ENCODE peak calls at places on chromosomes 11 and 22, in ten cellular contexts. One of them, this sample, is unnamed.

GRCh38 chr22:46750861-46751260 is 11.6 kb upstream of the TBC1D22A start:
- DNase-seq in astrocyte of the spinal cord: no peak
- DNase-seq in NCI-H1417 treated with DMSO at 0.1 percent for 48 hours: no peak
- DNase-seq in AML-193: no peak
- DNase-seq in activated naive CD8-positive, alpha-beta T cell treated with anti-CD3 and anti-CD28 coated beads, Interleukin-2, amount 10 ng/mL, durations not matched to agents 7 days and 5 days: no peak
- DNase-seq in Right ventricle myocardium inferior: peak
- DNase-seq in cardiac fibroblast: no peak
- DNase-seq in activated CD4-positive, alpha-beta T cell treated with anti-CD3 and anti-CD28 coated beads for 24 hours: no peak
- DNase-seq in HL-60: no peak
- DNase-seq in AG04450: no peak
- DNase-seq in this sample: no peak

GRCh38 chr22:40409613-40410113 is 39.3 kb downstream of the SGSM3 start:
- DNase-seq in astrocyte of the spinal cord: no peak
- DNase-seq in NCI-H1417 treated with DMSO at 0.1 percent for 48 hours: no peak
- DNase-seq in AML-193: no peak
- DNase-seq in activated naive CD8-positive, alpha-beta T cell treated with anti-CD3 and anti-CD28 coated beads, Interleukin-2, amount 10 ng/mL, durations not matched to agents 7 days and 5 days: no peak
- DNase-seq in Right ventricle myocardium inferior: no peak
- DNase-seq in cardiac fibroblast: no peak
- DNase-seq in activated CD4-positive, alpha-beta T cell treated with anti-CD3 and anti-CD28 coated beads for 24 hours: no peak
- DNase-seq in HL-60: no peak
- DNase-seq in AG04450: no peak
- DNase-seq in this sample: no peak

GRCh38 chr11:36243641-36244040 is 45.6 kb downstream of the COMMD9 start:
- DNase-seq in astrocyte of the spinal cord: no peak
- DNase-seq in NCI-H1417 treated with DMSO at 0.1 percent for 48 hours: no peak
- DNase-seq in AML-193: no peak
- DNase-seq in activated naive CD8-positive, alpha-beta T cell treated with anti-CD3 and anti-CD28 coated beads, Interleukin-2, amount 10 ng/mL, durations not matched to agents 7 days and 5 days: no peak
- DNase-seq in Right ventricle myocardium inferior: no peak
- DNase-seq in cardiac fibroblast: no peak
- DNase-seq in activated CD4-positive, alpha-beta T cell treated with anti-CD3 and anti-CD28 coated beads for 24 hours: no peak
- DNase-seq in HL-60: no peak
- DNase-seq in AG04450: no peak
- DNase-seq in this sample: no peak

GRCh38 chr11:67632982-67633755 is 3.4 kb upstream of the NUDT8 start:
- DNase-seq in astrocyte of the spinal cord: no peak
- DNase-seq in NCI-H1417 treated with DMSO at 0.1 percent for 48 hours: no peak
- DNase-seq in AML-193: no peak
- DNase-seq in activated naive CD8-positive, alpha-beta T cell treated with anti-CD3 and anti-CD28 coated beads, Interleukin-2, amount 10 ng/mL, durations not matched to agents 7 days and 5 days: no peak
- DNase-seq in Right ventricle myocardium inferior: no peak
- DNase-seq in cardiac fibroblast: no peak
- DNase-seq in activated CD4-positive, alpha-beta T cell treated with anti-CD3 and anti-CD28 coated beads for 24 hours: no peak
- DNase-seq in HL-60: no peak
- DNase-seq in AG04450: no peak
- DNase-seq in this sample: peak

GRCh38 chr11:83051760-83052671 is 19.7 kb downstream of the RAB30 start:
- DNase-seq in astrocyte of the spinal cord: peak
- DNase-seq in NCI-H1417 treated with DMSO at 0.1 percent for 48 hours: no peak
- DNase-seq in AML-193: no peak
- DNase-seq in activated naive CD8-positive, alpha-beta T cell treated with anti-CD3 and anti-CD28 coated beads, Interleukin-2, amount 10 ng/mL, durations not matched to agents 7 days and 5 days: no peak
- DNase-seq in Right ventricle myocardium inferior: no peak
- DNase-seq in cardiac fibroblast: peak
- DNase-seq in activated CD4-positive, alpha-beta T cell treated with anti-CD3 and anti-CD28 coated beads for 24 hours: no peak
- DNase-seq in HL-60: no peak
- DNase-seq in AG04450: peak
- DNase-seq in this sample: no peak

GRCh38 chr22:38214248-38215056 is 12.7 kb downstream of the MAFF start:
- DNase-seq in astrocyte of the spinal cord: peak
- DNase-seq in NCI-H1417 treated with DMSO at 0.1 percent for 48 hours: no peak
- DNase-seq in AML-193: no peak
- DNase-seq in activated naive CD8-positive, alpha-beta T cell treated with anti-CD3 and anti-CD28 coated beads, Interleukin-2, amount 10 ng/mL, durations not matched to agents 7 days and 5 days: peak
- DNase-seq in Right ventricle myocardium inferior: peak
- DNase-seq in cardiac fibroblast: peak
- DNase-seq in activated CD4-positive, alpha-beta T cell treated with anti-CD3 and anti-CD28 coated beads for 24 hours: peak
- DNase-seq in HL-60: peak
- DNase-seq in AG04450: no peak
- DNase-seq in this sample: peak

GRCh38 chr11:62601114-62601363 is 626 bp downstream of the MTA2 start:
- DNase-seq in astrocyte of the spinal cord: no peak
- DNase-seq in NCI-H1417 treated with DMSO at 0.1 percent for 48 hours: no peak
- DNase-seq in AML-193: no peak
- DNase-seq in activated naive CD8-positive, alpha-beta T cell treated with anti-CD3 and anti-CD28 coated beads, Interleukin-2, amount 10 ng/mL, durations not matched to agents 7 days and 5 days: no peak
- DNase-seq in Right ventricle myocardium inferior: peak
- DNase-seq in cardiac fibroblast: no peak
- DNase-seq in activated CD4-positive, alpha-beta T cell treated with anti-CD3 and anti-CD28 coated beads for 24 hours: peak
- DNase-seq in HL-60: peak
- DNase-seq in AG04450: no peak
- DNase-seq in this sample: no peak

GRCh38 chr22:42427211-42427610 is 5.0 kb downstream of the NFAM1 start:
- DNase-seq in astrocyte of the spinal cord: no peak
- DNase-seq in NCI-H1417 treated with DMSO at 0.1 percent for 48 hours: no peak
- DNase-seq in AML-193: no peak
- DNase-seq in activated naive CD8-positive, alpha-beta T cell treated with anti-CD3 and anti-CD28 coated beads, Interleukin-2, amount 10 ng/mL, durations not matched to agents 7 days and 5 days: no peak
- DNase-seq in Right ventricle myocardium inferior: no peak
- DNase-seq in cardiac fibroblast: no peak
- DNase-seq in activated CD4-positive, alpha-beta T cell treated with anti-CD3 and anti-CD28 coated beads for 24 hours: no peak
- DNase-seq in HL-60: no peak
- DNase-seq in AG04450: no peak
- DNase-seq in this sample: peak

GRCh38 chr22:30565341-30565740 is 9.1 kb downstream of the GAL3ST1 start:
- DNase-seq in astrocyte of the spinal cord: no peak
- DNase-seq in NCI-H1417 treated with DMSO at 0.1 percent for 48 hours: no peak
- DNase-seq in AML-193: no peak
- DNase-seq in activated naive CD8-positive, alpha-beta T cell treated with anti-CD3 and anti-CD28 coated beads, Interleukin-2, amount 10 ng/mL, durations not matched to agents 7 days and 5 days: no peak
- DNase-seq in Right ventricle myocardium inferior: no peak
- DNase-seq in cardiac fibroblast: peak
- DNase-seq in activated CD4-positive, alpha-beta T cell treated with anti-CD3 and anti-CD28 coated beads for 24 hours: no peak
- DNase-seq in HL-60: no peak
- DNase-seq in AG04450: no peak
- DNase-seq in this sample: no peak

GRCh38 chr11:13110929-13111812 is 102.1 kb downstream of the RASSF10 start:
- DNase-seq in astrocyte of the spinal cord: peak
- DNase-seq in NCI-H1417 treated with DMSO at 0.1 percent for 48 hours: no peak
- DNase-seq in AML-193: no peak
- DNase-seq in activated naive CD8-positive, alpha-beta T cell treated with anti-CD3 and anti-CD28 coated beads, Interleukin-2, amount 10 ng/mL, durations not matched to agents 7 days and 5 days: no peak
- DNase-seq in Right ventricle myocardium inferior: no peak
- DNase-seq in cardiac fibroblast: peak
- DNase-seq in activated CD4-positive, alpha-beta T cell treated with anti-CD3 and anti-CD28 coated beads for 24 hours: no peak
- DNase-seq in HL-60: no peak
- DNase-seq in AG04450: no peak
- DNase-seq in this sample: no peak

GRCh38 chr11:48006301-48006992 is 26.1 kb downstream of the PTPRJ start:
- DNase-seq in astrocyte of the spinal cord: peak
- DNase-seq in NCI-H1417 treated with DMSO at 0.1 percent for 48 hours: no peak
- DNase-seq in AML-193: no peak
- DNase-seq in activated naive CD8-positive, alpha-beta T cell treated with anti-CD3 and anti-CD28 coated beads, Interleukin-2, amount 10 ng/mL, durations not matched to agents 7 days and 5 days: no peak
- DNase-seq in Right ventricle myocardium inferior: no peak
- DNase-seq in cardiac fibroblast: peak
- DNase-seq in activated CD4-positive, alpha-beta T cell treated with anti-CD3 and anti-CD28 coated beads for 24 hours: no peak
- DNase-seq in HL-60: no peak
- DNase-seq in AG04450: no peak
- DNase-seq in this sample: no peak

GRCh38 chr11:3159296-3160190 is 5.6 kb downstream of the OSBPL5 start:
- DNase-seq in astrocyte of the spinal cord: no peak
- DNase-seq in NCI-H1417 treated with DMSO at 0.1 percent for 48 hours: no peak
- DNase-seq in AML-193: no peak
- DNase-seq in activated naive CD8-positive, alpha-beta T cell treated with anti-CD3 and anti-CD28 coated beads, Interleukin-2, amount 10 ng/mL, durations not matched to agents 7 days and 5 days: peak
- DNase-seq in Right ventricle myocardium inferior: peak
- DNase-seq in cardiac fibroblast: no peak
- DNase-seq in activated CD4-positive, alpha-beta T cell treated with anti-CD3 and anti-CD28 coated beads for 24 hours: no peak
- DNase-seq in HL-60: no peak
- DNase-seq in AG04450: no peak
- DNase-seq in this sample: peak

GRCh38 chr11:14183973-14184372 is 175.0 kb downstream of the RRAS2 start:
- DNase-seq in astrocyte of the spinal cord: no peak
- DNase-seq in NCI-H1417 treated with DMSO at 0.1 percent for 48 hours: no peak
- DNase-seq in AML-193: no peak
- DNase-seq in activated naive CD8-positive, alpha-beta T cell treated with anti-CD3 and anti-CD28 coated beads, Interleukin-2, amount 10 ng/mL, durations not matched to agents 7 days and 5 days: no peak
- DNase-seq in Right ventricle myocardium inferior: no peak
- DNase-seq in cardiac fibroblast: no peak
- DNase-seq in activated CD4-positive, alpha-beta T cell treated with anti-CD3 and anti-CD28 coated beads for 24 hours: no peak
- DNase-seq in HL-60: no peak
- DNase-seq in AG04450: no peak
- DNase-seq in this sample: no peak

GRCh38 chr22:30290679-30291333 is 1.5 kb upstream of the CASTOR1 start:
- DNase-seq in astrocyte of the spinal cord: peak
- DNase-seq in NCI-H1417 treated with DMSO at 0.1 percent for 48 hours: no peak
- DNase-seq in AML-193: no peak
- DNase-seq in activated naive CD8-positive, alpha-beta T cell treated with anti-CD3 and anti-CD28 coated beads, Interleukin-2, amount 10 ng/mL, durations not matched to agents 7 days and 5 days: peak
- DNase-seq in Right ventricle myocardium inferior: peak
- DNase-seq in cardiac fibroblast: peak
- DNase-seq in activated CD4-positive, alpha-beta T cell treated with anti-CD3 and anti-CD28 coated beads for 24 hours: no peak
- DNase-seq in HL-60: no peak
- DNase-seq in AG04450: no peak
- DNase-seq in this sample: peak

GRCh38 chr22:29520851-29521250 is 32.7 kb downstream of the THOC5 start:
- DNase-seq in astrocyte of the spinal cord: peak
- DNase-seq in NCI-H1417 treated with DMSO at 0.1 percent for 48 hours: no peak
- DNase-seq in AML-193: no peak
- DNase-seq in activated naive CD8-positive, alpha-beta T cell treated with anti-CD3 and anti-CD28 coated beads, Interleukin-2, amount 10 ng/mL, durations not matched to agents 7 days and 5 days: no peak
- DNase-seq in Right ventricle myocardium inferior: no peak
- DNase-seq in cardiac fibroblast: peak
- DNase-seq in activated CD4-positive, alpha-beta T cell treated with anti-CD3 and anti-CD28 coated beads for 24 hours: no peak
- DNase-seq in HL-60: no peak
- DNase-seq in AG04450: peak
- DNase-seq in this sample: no peak

GRCh38 chr11:112249871-112250590 is 10.6 kb downstream of the PLET1 start:
- DNase-seq in astrocyte of the spinal cord: no peak
- DNase-seq in NCI-H1417 treated with DMSO at 0.1 percent for 48 hours: no peak
- DNase-seq in AML-193: no peak
- DNase-seq in activated naive CD8-positive, alpha-beta T cell treated with anti-CD3 and anti-CD28 coated beads, Interleukin-2, amount 10 ng/mL, durations not matched to agents 7 days and 5 days: no peak
- DNase-seq in Right ventricle myocardium inferior: no peak
- DNase-seq in cardiac fibroblast: no peak
- DNase-seq in activated CD4-positive, alpha-beta T cell treated with anti-CD3 and anti-CD28 coated beads for 24 hours: no peak
- DNase-seq in HL-60: no peak
- DNase-seq in AG04450: no peak
- DNase-seq in this sample: no peak

GRCh38 chr11:111334495-111335123 is 36.3 kb downstream of the POU2AF3 start:
- DNase-seq in astrocyte of the spinal cord: no peak
- DNase-seq in NCI-H1417 treated with DMSO at 0.1 percent for 48 hours: peak
- DNase-seq in AML-193: no peak
- DNase-seq in activated naive CD8-positive, alpha-beta T cell treated with anti-CD3 and anti-CD28 coated beads, Interleukin-2, amount 10 ng/mL, durations not matched to agents 7 days and 5 days: no peak
- DNase-seq in Right ventricle myocardium inferior: no peak
- DNase-seq in cardiac fibroblast: no peak
- DNase-seq in activated CD4-positive, alpha-beta T cell treated with anti-CD3 and anti-CD28 coated beads for 24 hours: no peak
- DNase-seq in HL-60: no peak
- DNase-seq in AG04450: no peak
- DNase-seq in this sample: no peak

GRCh38 chr11:1231396-1232327 is 8.8 kb downstream of the MUC5B start:
- DNase-seq in astrocyte of the spinal cord: no peak
- DNase-seq in NCI-H1417 treated with DMSO at 0.1 percent for 48 hours: no peak
- DNase-seq in AML-193: no peak
- DNase-seq in activated naive CD8-positive, alpha-beta T cell treated with anti-CD3 and anti-CD28 coated beads, Interleukin-2, amount 10 ng/mL, durations not matched to agents 7 days and 5 days: no peak
- DNase-seq in Right ventricle myocardium inferior: peak
- DNase-seq in cardiac fibroblast: no peak
- DNase-seq in activated CD4-positive, alpha-beta T cell treated with anti-CD3 and anti-CD28 coated beads for 24 hours: no peak
- DNase-seq in HL-60: no peak
- DNase-seq in AG04450: no peak
- DNase-seq in this sample: no peak

GRCh38 chr11:65316979-65317786 is 2.5 kb downstream of the CDC42EP2 start:
- DNase-seq in astrocyte of the spinal cord: peak
- DNase-seq in NCI-H1417 treated with DMSO at 0.1 percent for 48 hours: no peak
- DNase-seq in AML-193: no peak
- DNase-seq in activated naive CD8-positive, alpha-beta T cell treated with anti-CD3 and anti-CD28 coated beads, Interleukin-2, amount 10 ng/mL, durations not matched to agents 7 days and 5 days: no peak
- DNase-seq in Right ventricle myocardium inferior: peak
- DNase-seq in cardiac fibroblast: peak
- DNase-seq in activated CD4-positive, alpha-beta T cell treated with anti-CD3 and anti-CD28 coated beads for 24 hours: no peak
- DNase-seq in HL-60: no peak
- DNase-seq in AG04450: no peak
- DNase-seq in this sample: peak

GRCh38 chr11:132858203-132858602 is 674.1 kb downstream of the OPCML start:
- DNase-seq in astrocyte of the spinal cord: peak
- DNase-seq in NCI-H1417 treated with DMSO at 0.1 percent for 48 hours: no peak
- DNase-seq in AML-193: peak
- DNase-seq in activated naive CD8-positive, alpha-beta T cell treated with anti-CD3 and anti-CD28 coated beads, Interleukin-2, amount 10 ng/mL, durations not matched to agents 7 days and 5 days: no peak
- DNase-seq in Right ventricle myocardium inferior: no peak
- DNase-seq in cardiac fibroblast: peak
- DNase-seq in activated CD4-positive, alpha-beta T cell treated with anti-CD3 and anti-CD28 coated beads for 24 hours: no peak
- DNase-seq in HL-60: peak
- DNase-seq in AG04450: peak
- DNase-seq in this sample: no peak

GRCh38 chr11:118263109-118263508 is 988 bp downstream of the MPZL2 start:
- DNase-seq in astrocyte of the spinal cord: no peak
- DNase-seq in NCI-H1417 treated with DMSO at 0.1 percent for 48 hours: no peak
- DNase-seq in AML-193: no peak
- DNase-seq in activated naive CD8-positive, alpha-beta T cell treated with anti-CD3 and anti-CD28 coated beads, Interleukin-2, amount 10 ng/mL, durations not matched to agents 7 days and 5 days: no peak
- DNase-seq in Right ventricle myocardium inferior: no peak
- DNase-seq in cardiac fibroblast: no peak
- DNase-seq in activated CD4-positive, alpha-beta T cell treated with anti-CD3 and anti-CD28 coated beads for 24 hours: no peak
- DNase-seq in HL-60: no peak
- DNase-seq in AG04450: no peak
- DNase-seq in this sample: no peak

GRCh38 chr22:25692965-25693565 is 48.9 kb upstream of the MYO18B start:
- DNase-seq in astrocyte of the spinal cord: no peak
- DNase-seq in NCI-H1417 treated with DMSO at 0.1 percent for 48 hours: no peak
- DNase-seq in AML-193: no peak
- DNase-seq in activated naive CD8-positive, alpha-beta T cell treated with anti-CD3 and anti-CD28 coated beads, Interleukin-2, amount 10 ng/mL, durations not matched to agents 7 days and 5 days: no peak
- DNase-seq in Right ventricle myocardium inferior: no peak
- DNase-seq in cardiac fibroblast: no peak
- DNase-seq in activated CD4-positive, alpha-beta T cell treated with anti-CD3 and anti-CD28 coated beads for 24 hours: no peak
- DNase-seq in HL-60: no peak
- DNase-seq in AG04450: no peak
- DNase-seq in this sample: no peak

GRCh38 chr22:26172389-26172990 is 3.2 kb downstream of the SEZ6L start:
- DNase-seq in astrocyte of the spinal cord: peak
- DNase-seq in NCI-H1417 treated with DMSO at 0.1 percent for 48 hours: no peak
- DNase-seq in AML-193: peak
- DNase-seq in activated naive CD8-positive, alpha-beta T cell treated with anti-CD3 and anti-CD28 coated beads, Interleukin-2, amount 10 ng/mL, durations not matched to agents 7 days and 5 days: no peak
- DNase-seq in Right ventricle myocardium inferior: no peak
- DNase-seq in cardiac fibroblast: peak
- DNase-seq in activated CD4-positive, alpha-beta T cell treated with anti-CD3 and anti-CD28 coated beads for 24 hours: no peak
- DNase-seq in HL-60: peak
- DNase-seq in AG04450: no peak
- DNase-seq in this sample: no peak